ENCODE peak calls at places on chromosomes 3 and 15, in nine cellular contexts. J is stomach, G is tibial nerve, T is A549, N is transverse colon, F is HepG2, B is SK-N-SH, V is H1, S is GM12878. P is an unnamed sample.
A peak's percentile ranks its signal among the peaks of the same experiment; 100 is the strongest.

GRCh38 chr15:55873024-55873745 is 120.2 kb downstream of the NEDD4 start:
- DNase-seq in J (no peak), G (no peak), T (no peak), N (no peak), F (no peak), B (peak; percentile 10), V (no peak), S (no peak), P (no peak)

GRCh38 chr3:17740703-17741102 is 1.7 kb downstream of the TBC1D5 start:
- DNase-seq in J (no peak), G (no peak), T (peak; percentile 78), N (no peak), F (peak; percentile 92), B (peak; percentile 34), V (no peak), S (no peak), P (no peak)

GRCh38 chr3:189099031-189099471 is 72.7 kb upstream of the TPRG1 start:
- DNase-seq in J (no peak), G (peak; percentile 83), T (no peak), N (peak; percentile 17), F (no peak), B (no peak), V (no peak), S (no peak), P (peak; percentile 94)

GRCh38 chr3:55790596-55791350 is 303.7 kb upstream of the WNT5A start:
- DNase-seq in J (no peak), G (no peak), T (no peak), N (no peak), F (no peak), B (no peak), V (no peak), S (no peak), P (no peak)

GRCh38 chr3:132288357-132288756 is 28.9 kb upstream of the ACP3 start:
- DNase-seq in J (no peak), G (no peak), T (no peak), N (no peak), F (no peak), B (no peak), V (no peak), S (no peak), P (no peak)

GRCh38 chr3:61893840-61894566 is 332.6 kb downstream of the PTPRG start:
- DNase-seq in J (no peak), G (no peak), T (no peak), N (no peak), F (no peak), B (no peak), V (no peak), S (no peak), P (no peak)

GRCh38 chr15:29457729-29458128 is 188.1 kb upstream of the NSMCE3 start:
- DNase-seq in J (no peak), G (no peak), T (no peak), N (no peak), F (no peak), B (no peak), V (no peak), S (no peak), P (no peak)

GRCh38 chr3:104887069-104887468 is 479.6 kb upstream of the ALCAM start:
- DNase-seq in J (no peak), G (no peak), T (no peak), N (no peak), F (no peak), B (no peak), V (no peak), S (no peak), P (no peak)

GRCh38 chr3:147390589-147391569 is 15.5 kb downstream of the ZIC4 start:
- DNase-seq in J (no peak), G (no peak), T (no peak), N (no peak), F (no peak), B (no peak), V (peak; percentile 79), S (no peak), P (no peak)

GRCh38 chr3:15633766-15634588 is 32.4 kb downstream of the BTD start:
- DNase-seq in J (no peak), G (no peak), T (peak; percentile 34), N (no peak), F (no peak), B (peak; percentile 26), V (no peak), S (no peak), P (no peak)

GRCh38 chr3:156406393-156406792 is 148.5 kb downstream of the SSR3 start:
- DNase-seq in J (no peak), G (no peak), T (no peak), N (no peak), F (no peak), B (no peak), V (no peak), S (no peak), P (no peak)

GRCh38 chr3:70854108-70854507 is 541.7 kb upstream of the MDFIC2 start:
- DNase-seq in J (no peak), G (no peak), T (no peak), N (no peak), F (no peak), B (no peak), V (no peak), S (no peak), P (no peak)

GRCh38 chr3:27472166-27472565 is 12.0 kb downstream of the SLC4A7 start:
- DNase-seq in J (no peak), G (no peak), T (no peak), N (no peak), F (no peak), B (no peak), V (no peak), S (no peak), P (no peak)

GRCh38 chr3:161423911-161424522 is 52.7 kb upstream of the SPTSSB start:
- DNase-seq in J (no peak), G (no peak), T (peak; percentile 37), N (no peak), F (peak; percentile 41), B (peak; percentile 48), V (no peak), S (no peak), P (no peak)

GRCh38 chr3:36060950-36061349 is 319.4 kb upstream of the STAC start:
- DNase-seq in J (no peak), G (no peak), T (peak; percentile 35), N (no peak), F (no peak), B (no peak), V (no peak), S (no peak), P (no peak)

GRCh38 chr15:71055461-71055860 is 59.8 kb upstream of the THSD4 start:
- DNase-seq in J (no peak), G (no peak), T (peak; percentile 55), N (no peak), F (no peak), B (no peak), V (no peak), S (no peak), P (no peak)
- H3K4me1 ChIP-seq in J (no peaks in the 10 kb centered on the region), G (no peaks in the 10 kb centered on the region), T (peaks cover 22% of the 10 kb centered on the region), N (no peaks in the 10 kb centered on the region), F (no peaks in the 10 kb centered on the region), B (no peaks in the 10 kb centered on the region), V (no peaks in the 10 kb centered on the region), S (no peaks in the 10 kb centered on the region), P (no peaks in the 10 kb centered on the region)

GRCh38 chr3:20069178-20069532 is 28.9 kb downstream of the KAT2B start:
- DNase-seq in J (no peak), G (no peak), T (no peak), N (no peak), F (no peak), B (no peak), V (no peak), S (no peak), P (no peak)
- TF ChIP-seq EP300 in J (no peak), G (no peak), T (no peak), N (no peak), F (no peak), B (no peak), V (no peak), S (no peak), P (no peak)

GRCh38 chr15:40439461-40440299 is 1.1 kb upstream of the BAHD1 start:
- DNase-seq in J (peak; percentile 47), G (no peak), T (peak; percentile 18), N (peak; percentile 68), F (peak; percentile 34), B (peak; percentile 71), V (peak; percentile 75), S (no peak), P (peak; percentile 82)
- H3K4me1 ChIP-seq in J (peaks cover 65% of the 10 kb centered on the region), G (peaks cover 53% of the 10 kb centered on the region), T (peaks cover 22% of the 10 kb centered on the region), N (peaks cover 40% of the 10 kb centered on the region), F (peaks cover 75% of the 10 kb centered on the region), B (peaks cover 40% of the 10 kb centered on the region), V (peaks cover 40% of the 10 kb centered on the region), S (peaks cover 19% of the 10 kb centered on the region), P (peaks cover 19% of the 10 kb centered on the region)

GRCh38 chr3:101635954-101636798 is 40.8 kb downstream of the ZBTB11 start:
- DNase-seq in J (peak; percentile 58), G (no peak), T (peak; percentile 51), N (peak; percentile 56), F (peak; percentile 44), B (peak; percentile 56), V (peak; percentile 89), S (peak; percentile 11), P (peak; percentile 40)
- TF ChIP-seq EP300 in J (no peak), G (no peak), T (no peak), N (no peak), F (no peak), B (no peak), V (no peak), S (no peak), P (no peak)

GRCh38 chr15:57597431-57597830 is 5.7 kb downstream of the MYZAP start:
- DNase-seq in J (peak; percentile 49), G (no peak), T (no peak), N (no peak), F (no peak), B (no peak), V (no peak), S (no peak), P (no peak)
- H3K4me1 ChIP-seq in J (peaks cover 58% of the 10 kb centered on the region), G (no peaks in the 10 kb centered on the region), T (peaks cover 5% of the 10 kb centered on the region), N (peaks cover 25% of the 10 kb centered on the region), F (no peaks in the 10 kb centered on the region), B (peaks cover 9% of the 10 kb centered on the region), V (peaks cover 2% of the 10 kb centered on the region), S (no peaks in the 10 kb centered on the region), P (peaks cover 11% of the 10 kb centered on the region)